ENCODE peak calls at places on chromosomes 11 and 22, in four cellular contexts. U is tibial artery, R is A549, G is sigmoid colon. L is an unnamed sample.

GRCh38 chr22:44002324-44002723 is 21.8 kb upstream of the PARVB start:
- DNase-seq in U (no peak), G (no peak), R (no peak), L (no peak)

GRCh38 chr11:112511271-112511670 is 250.6 kb upstream of the PLET1 start:
- DNase-seq in G (no peak), R (no peak), U (no peak), L (no peak)

GRCh38 chr11:119615003-119615878 is 113.8 kb downstream of the NECTIN1 start:
- DNase-seq in U (no peak), G (no peak), R (peak), L (no peak)

GRCh38 chr22:22452996-22453686 is 55.4 kb downstream of the ZNF280B start:
- DNase-seq in U (no peak), R (no peak), G (no peak), L (no peak)

GRCh38 chr22:41758231-41758630 is 42.2 kb upstream of the CCDC134 start:
- DNase-seq in U (no peak), R (no peak), G (no peak), L (no peak)

GRCh38 chr22:20418211-20418788 is 19.3 kb downstream of the SCARF2 start:
- DNase-seq in R (peak), U (peak), G (peak), L (peak)

GRCh38 chr22:43520632-43521039 is 108.8 kb downstream of the MPPED1 start:
- DNase-seq in R (no peak), U (no peak), G (no peak), L (no peak)

GRCh38 chr11:68658661-68659060 is 25.7 kb upstream of the GAL start:
- DNase-seq in G (no peak), U (no peak), R (no peak), L (no peak)

GRCh38 chr11:85922367-85922766 is 67.2 kb downstream of the CCDC83 start:
- DNase-seq in R (no peak), G (no peak), U (no peak), L (no peak)

GRCh38 chr22:35629406-35630234 is 12.5 kb upstream of the MB start:
- DNase-seq in U (peak), R (peak), G (peak), L (peak)

GRCh38 chr11:64726211-64726641 is 3.2 kb upstream of the NRXN2 start:
- DNase-seq in R (no peak), U (no peak), G (peak), L (no peak)

DNA sequence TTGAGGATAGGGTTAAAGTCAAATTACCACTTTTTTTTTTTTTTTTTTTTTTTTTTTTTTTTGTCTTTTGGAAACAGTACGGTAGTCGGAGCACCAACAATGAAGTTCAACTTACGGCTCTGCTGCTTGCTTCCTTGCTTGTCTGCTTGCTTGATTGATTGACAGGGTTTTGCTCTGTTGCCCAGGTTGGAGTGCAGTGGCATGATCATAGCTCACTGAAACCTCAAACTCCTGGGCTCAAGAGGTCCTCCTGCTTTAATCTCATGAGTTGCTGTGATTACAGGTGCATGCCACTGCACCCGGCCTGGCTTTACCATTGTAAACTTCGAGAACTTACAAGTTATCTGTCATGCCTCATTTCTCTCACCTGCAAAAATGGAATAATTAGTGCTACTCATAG is 5.8 kb downstream of the SGSM3 start:
- DNase-seq in R (no peak), U (no peak), G (no peak), L (no peak)
- H3K27ac ChIP-seq in R (no peak), U (no peak), G (no peak), L (no peak)

GRCh38 chr11:126152586-126152985 is 58.9 kb downstream of the RPUSD4 start:
- DNase-seq in R (no peak), U (no peak), G (no peak), L (no peak)
- H3K4me3 ChIP-seq in R (no peak), U (no peak), G (no peak), L (no peak)

DNA sequence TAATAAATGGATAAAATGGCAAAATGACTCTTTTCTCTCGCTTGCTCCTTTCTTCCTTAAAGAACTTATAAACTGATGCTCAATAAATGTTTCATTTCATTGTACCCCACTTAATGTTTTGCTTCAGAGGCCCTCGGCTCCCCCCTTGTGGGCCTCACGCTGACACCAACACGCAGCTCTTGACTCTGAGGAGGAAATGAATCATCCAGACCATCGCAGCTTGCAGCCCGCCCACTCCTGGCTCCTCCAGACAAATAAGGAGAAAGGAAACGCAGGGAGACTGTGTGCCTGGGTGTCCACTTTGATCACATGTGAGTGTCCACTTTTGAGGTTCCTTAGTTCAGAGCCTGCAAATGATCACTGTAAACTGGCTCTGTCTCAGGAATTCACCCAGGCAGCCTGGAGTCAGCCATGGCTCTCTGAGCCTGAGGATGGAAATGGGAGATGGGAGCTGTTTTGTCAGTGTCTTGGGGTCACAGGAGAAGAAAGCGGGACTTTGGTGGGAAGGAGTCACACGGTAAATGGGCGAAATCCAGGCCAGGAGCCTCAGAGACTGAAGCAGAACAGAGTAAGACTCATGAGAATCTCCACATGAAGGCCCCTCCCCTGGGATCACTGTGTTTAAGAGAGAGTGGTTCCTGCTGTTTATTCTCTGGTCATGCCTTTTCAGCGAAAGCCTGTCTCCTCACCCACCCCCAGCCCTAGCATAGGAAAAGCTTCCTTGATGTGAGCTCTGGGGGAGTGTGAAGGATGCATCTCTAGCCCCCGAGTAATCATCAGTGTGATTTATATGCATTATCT is 96.5 kb downstream of the CWC15 start:
- DNase-seq in R (peak), U (peak), G (peak), L (peak)
- TF ChIP-seq CTCF in R (peak), U (no peak), G (no peak), L (no peak)

GRCh38 chr11:1305558-1306056 is 3.8 kb downstream of the TOLLIP start:
- DNase-seq in U (no peak), G (no peak), R (no peak), L (no peak)
- H3K27ac ChIP-seq in U (no peak), G (no peak), R (no peak), L (no peak)

L was measured in left lung.